ENCODE peak calls at places on chromosomes 12 and 14, in ten cellular contexts. Z is A549, A is sigmoid colon, G is transverse colon, V is stomach, W is PC-3, C is fibroblast of lung, N is ovary, D is kidney, E is keratinocyte. I is an unnamed sample.

GRCh38 chr14:37035401-37035800 is 137.0 kb downstream of the SLC25A21 start:
- DNase-seq in Z (no peak), A (no peak), G (no peak), V (no peak), W (no peak), C (no peak), N (no peak), D (no peak), E (no peak), I (no peak)

GRCh38 chr12:67222302-67222701 is 46.9 kb upstream of the CAND1 start:
- DNase-seq in Z (peak; percentile 38), A (no peak), G (no peak), V (no peak), W (peak; percentile 63), C (peak; percentile 24), N (no peak), D (no peak), E (no peak), I (no peak)

GRCh38 chr12:53051881-53052412 is 2.1 kb downstream of the TNS2 start:
- DNase-seq in Z (no peak), A (peak; percentile 72), G (no peak), V (no peak), W (no peak), C (no peak), N (peak; percentile 31), D (no peak), E (no peak), I (no peak)

GRCh38 chr14:36818794-36819384 is 157.2 kb downstream of the PAX9 start:
- DNase-seq in Z (no peak), A (no peak), G (no peak), V (no peak), W (peak; percentile 78), C (peak; percentile 59), N (no peak), D (no peak), E (no peak), I (no peak)

GRCh38 chr14:85463512-85463911 is 66.4 kb upstream of the FLRT2 start:
- DNase-seq in Z (peak; percentile 23), A (no peak), G (no peak), V (no peak), W (no peak), C (no peak), N (no peak), D (no peak), E (no peak), I (no peak)

GRCh38 chr14:28609228-28609828 is 157.3 kb upstream of the FOXG1 start:
- DNase-seq in Z (peak; percentile 63), A (no peak), G (peak; percentile 35), V (peak; percentile 38), W (peak; percentile 82), C (peak; percentile 56), N (no peak), D (no peak), E (no peak), I (no peak)

GRCh38 chr14:80455031-80455430 is 243.7 kb upstream of the DIO2 start:
- DNase-seq in Z (no peak), A (no peak), G (no peak), V (no peak), W (no peak), C (no peak), N (no peak), D (no peak), E (no peak), I (no peak)

GRCh38 chr12:2008677-2009076 is 4.4 kb upstream of the DCP1B start:
- DNase-seq in Z (no peak), A (no peak), G (no peak), V (no peak), W (no peak), C (peak; percentile 53), N (no peak), D (no peak), E (no peak), I (no peak)

GRCh38 chr12:47776471-47777143 is 3.6 kb downstream of the SLC48A1 start:
- DNase-seq in Z (no peak), A (peak; percentile 67), G (no peak), V (no peak), W (no peak), C (peak; percentile 27), N (peak; percentile 65), D (peak; percentile 72), E (no peak), I (no peak)

GRCh38 chr14:104429291-104429861 is 150.2 kb upstream of the C14orf180 start:
- DNase-seq in Z (no peak), A (no peak), G (no peak), V (no peak), W (no peak), C (no peak), N (no peak), D (peak; percentile 65), E (no peak), I (no peak)

GRCh38 chr12:120643574-120643973 is 3.1 kb downstream of the CABP1 start:
- DNase-seq in Z (no peak), A (no peak), G (no peak), V (no peak), W (no peak), C (no peak), N (no peak), D (peak; percentile 10), E (no peak), I (no peak)

GRCh38 chr12:120642086-120642485 is 1.7 kb downstream of the CABP1 start:
- DNase-seq in Z (no peak), A (no peak), G (no peak), V (no peak), W (no peak), C (no peak), N (no peak), D (peak; percentile 12), E (no peak), I (no peak)

GRCh38 chr12:120642806-120643205 is 2.4 kb downstream of the CABP1 start:
- DNase-seq in Z (no peak), A (no peak), G (no peak), V (no peak), W (no peak), C (no peak), N (no peak), D (peak; percentile 1), E (no peak), I (no peak)

GRCh38 chr12:120640840-120641833 is 711 bp downstream of the CABP1 start:
- DNase-seq in Z (peak; percentile 56), A (no peak), G (peak; percentile 66), V (peak; percentile 66), W (peak; percentile 63), C (peak; percentile 59), N (no peak), D (peak; percentile 85), E (no peak), I (peak; percentile 43)

GRCh38 chr12:120639771-120640721 is at the start of gene CABP1:
- DNase-seq in Z (no peak), A (no peak), G (peak; percentile 57), V (peak; percentile 58), W (no peak), C (no peak), N (no peak), D (peak; percentile 75), E (no peak), I (no peak)
- TF ChIP-seq CTCF in Z (peak; percentile 53), A (no peak), G (no peak), V (peak; percentile 16), W (peak; percentile 34), C (no peak), N (no peak), D (peak; percentile 15), E (no peak), I (peak; percentile 55)

DNA sequence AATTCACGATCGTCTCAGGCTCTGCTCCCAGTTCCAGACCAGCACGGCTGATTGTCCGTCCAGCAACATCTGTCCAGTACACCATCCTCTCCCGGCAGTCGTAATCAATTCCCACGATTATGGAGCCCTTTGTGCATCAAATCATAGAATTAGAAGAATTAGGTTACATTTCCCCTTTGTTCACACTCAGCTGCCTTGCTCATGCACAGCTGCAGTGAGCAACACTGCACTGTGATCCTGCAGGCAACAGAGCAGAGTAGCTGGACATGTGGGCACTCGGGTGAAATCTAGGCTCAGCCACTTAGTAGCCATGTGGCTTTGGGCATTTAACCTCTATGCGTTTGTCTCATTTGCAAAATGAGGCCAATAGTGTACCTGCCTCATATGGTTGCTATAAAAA is 22.2 kb downstream of the RTRAF start:
- DNase-seq in Z (no peak), A (no peak), G (no peak), V (no peak), W (no peak), C (no peak), N (no peak), D (no peak), E (no peak), I (no peak)
- H3K4me1 ChIP-seq in Z (no peaks in the 10 kb centered on the region), A (peaks cover 5% of the 10 kb centered on the region), G (no peaks in the 10 kb centered on the region), V (no peaks in the 10 kb centered on the region), W (no peaks in the 10 kb centered on the region), C (peaks cover 6% of the 10 kb centered on the region), N (peaks cover 12% of the 10 kb centered on the region), D (no peaks in the 10 kb centered on the region), E (no peaks in the 10 kb centered on the region), I (peaks cover 94% of the 10 kb centered on the region)

DNA sequence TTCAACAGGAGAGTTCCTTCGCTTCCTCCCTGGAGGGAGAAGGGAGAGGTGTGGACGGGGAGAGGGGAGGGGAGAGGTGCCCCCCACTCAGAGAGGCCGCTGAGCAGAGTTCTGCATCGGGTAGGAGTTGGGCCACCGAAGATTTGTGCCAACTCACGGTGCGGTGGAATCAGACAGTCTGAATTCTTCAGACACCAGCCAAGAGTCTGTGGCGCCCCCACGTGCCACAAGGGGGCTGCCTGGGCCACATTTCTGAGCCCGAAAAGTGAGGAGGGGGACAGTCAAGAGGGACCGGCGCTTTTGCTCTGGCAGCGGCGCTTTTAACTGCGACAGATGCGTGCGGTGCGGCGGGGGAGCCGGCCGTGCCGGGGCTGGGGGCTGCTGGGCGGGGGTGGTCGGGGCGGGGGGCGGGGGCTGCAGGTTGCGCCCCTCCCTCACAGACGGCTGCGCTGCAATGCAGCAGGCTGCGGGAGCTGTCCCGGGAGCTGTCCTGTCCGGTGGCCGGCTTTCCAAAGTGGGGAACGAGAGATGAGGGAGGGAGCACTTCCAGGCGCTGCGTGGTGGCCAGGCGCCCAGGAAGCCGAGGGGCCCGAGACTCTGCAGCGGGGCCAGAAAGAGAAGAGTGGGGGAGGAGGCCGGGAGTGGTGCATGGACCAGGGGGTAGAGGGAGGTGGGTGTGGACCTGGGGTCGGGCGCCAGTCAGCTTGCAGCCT is 941 bp upstream of the RTL1 start:
- DNase-seq in Z (peak; percentile 34), A (peak; percentile 52), G (no peak), V (no peak), W (peak; percentile 15), C (peak; percentile 27), N (peak; percentile 53), D (no peak), E (no peak), I (no peak)
- H3K4me3 ChIP-seq in Z (no peak overlapping the region), A (no peak overlapping the region), G (no peak overlapping the region), V (no peak overlapping the region), W (no peak overlapping the region), C (no peak overlapping the region), N (no peak overlapping the region), D (no peak overlapping the region), E (no peak overlapping the region), I (peak overlapping the region; percentile 33)

GRCh38 chr12:131323879-131324278 is 370.2 kb downstream of the ADGRD1 start:
- DNase-seq in Z (no peak), A (no peak), G (no peak), V (no peak), W (no peak), C (no peak), N (no peak), D (no peak), E (no peak), I (no peak)

GRCh38 chr12:131327521-131328488 is 374.1 kb downstream of the ADGRD1 start:
- DNase-seq in Z (peak; percentile 18), A (no peak), G (no peak), V (no peak), W (no peak), C (no peak), N (no peak), D (no peak), E (no peak), I (no peak)

GRCh38 chr12:131318045-131318685 is 364.5 kb downstream of the ADGRD1 start:
- DNase-seq in Z (no peak), A (no peak), G (no peak), V (no peak), W (no peak), C (no peak), N (no peak), D (no peak), E (no peak), I (no peak)

GRCh38 chr12:131321988-131322387 is 368.3 kb downstream of the ADGRD1 start:
- DNase-seq in Z (peak; percentile 14), A (no peak), G (no peak), V (no peak), W (no peak), C (no peak), N (no peak), D (no peak), E (no peak), I (no peak)
- TF ChIP-seq CTCF in Z (no peak), A (no peak), G (no peak), V (no peak), W (no peak), C (no peak), N (no peak), D (no peak), E (no peak), I (no peak)

I was measured in left ventricle myocardium inferior.